ENCODE peak calls at places on chromosomes 16 and 17, in four cellular contexts. A is nucleus accumbens; J is activated CD8-positive, alpha-beta T cell treated with anti-CD3 and anti-CD28 coated beads for 36 hours; O is trophoblast cell. W is an unnamed sample.

GRCh38 chr16:75256059-75256870 is 4.8 kb upstream of the BCAR1 start:
- DNase-seq in A (no peak), J (no peak), O (no peak), W (no peak)

GRCh38 chr17:17724307-17724921 is 43.2 kb downstream of the RAI1 start:
- DNase-seq in O (no peak), J (peak), A (no peak), W (peak)

GRCh38 chr16:85554791-85555548 is 58.2 kb upstream of the GSE1 start:
- DNase-seq in J (peak), A (no peak), O (peak), W (peak)

GRCh38 chr16:58088116-58088515 is 41.1 kb downstream of the CFAP20 start:
- DNase-seq in J (no peak), A (no peak), O (no peak), W (no peak)

GRCh38 chr16:58807276-58807675 is 73.2 kb upstream of the GOT2 start:
- DNase-seq in A (no peak), J (no peak), O (no peak), W (no peak)

GRCh38 chr16:3654249-3654991 is at the start of gene DNASE1:
- DNase-seq in J (peak), O (peak), A (no peak), W (peak)

GRCh38 chr16:66335704-66336329 is 30.7 kb upstream of the CDH5 start:
- DNase-seq in A (no peak), J (no peak), O (no peak), W (no peak)

GRCh38 chr16:6023449-6023848 is 925.9 kb upstream of the EEF2KMT start:
- DNase-seq in A (no peak), O (no peak), J (no peak), W (no peak)

GRCh38 chr17:50048988-50049387 is 6.9 kb upstream of the ITGA3 start:
- DNase-seq in O (no peak), A (no peak), J (no peak), W (no peak)

GRCh38 chr16:12256880-12257279 is 280.3 kb downstream of the SNX29 start:
- DNase-seq in A (no peak), J (no peak), O (no peak), W (no peak)

GRCh38 chr16:48383877-48384304 is 1.3 kb downstream of the SIAH1 start:
- DNase-seq in O (peak), J (no peak), A (no peak), W (peak)

GRCh38 chr16:72834499-72834898 is 213.4 kb downstream of the ZFHX3 start:
- DNase-seq in O (no peak), A (no peak), J (no peak), W (no peak)

GRCh38 chr16:4381072-4381934 is 9.7 kb downstream of the VASN start:
- DNase-seq in A (no peak), O (peak), J (no peak), W (no peak)

GRCh38 chr16:48907906-48908634 is 298.1 kb upstream of the N4BP1 start:
- DNase-seq in A (no peak), O (peak), J (no peak), W (peak)

GRCh38 chr17:27751622-27752490 is 48.5 kb downstream of the NOS2 start:
- DNase-seq in J (no peak), O (no peak), A (no peak), W (no peak)

GRCh38 chr16:28534542-28535373 is 4.0 kb downstream of the NUPR1 start:
- DNase-seq in O (peak), A (no peak), J (no peak), W (no peak)

GRCh38 chr17:30273373-30273772 is 18.4 kb downstream of the BLMH start:
- DNase-seq in J (no peak), O (no peak), A (no peak), W (no peak)

GRCh38 chr17:17416400-17417360 is 60.1 kb upstream of the MED9 start:
- DNase-seq in A (no peak), J (peak), O (no peak), W (no peak)

W was measured in GM12865.